ENCODE peak calls at places on chromosomes 2 and 18, in four cellular contexts. K is lower lobe of right lung, P is HCT116, R is Peyer's patch. E is an unnamed sample.

GRCh38 chr18:2310824-2311349 is 260.4 kb downstream of the METTL4 start:
- DNase-seq in K (no peak), P (no peak), R (no peak), E (no peak)

GRCh38 chr18:59846814-59847490 is 52.8 kb upstream of the PMAIP1 start:
- DNase-seq in K (no peak), P (no peak), R (peak; percentile 64), E (no peak)

GRCh38 chr18:58287626-58288289 is 243.7 kb downstream of the NEDD4L start:
- DNase-seq in K (no peak), P (no peak), R (peak; percentile 67), E (no peak)

GRCh38 chr18:21272016-21272582 is 30.1 kb downstream of the GREB1L start:
- DNase-seq in K (no peak), P (no peak), R (no peak), E (no peak)

GRCh38 chr2:119659601-119660342 is 19.2 kb upstream of the TMEM177 start:
- DNase-seq in K (no peak), P (peak; percentile 22), R (no peak), E (no peak)

GRCh38 chr2:66555076-66555475 is 120.2 kb downstream of the MEIS1 start:
- DNase-seq in K (no peak), P (no peak), R (no peak), E (no peak)

GRCh38 chr18:49858309-49859005 is 45.1 kb upstream of the ACAA2 start:
- DNase-seq in K (peak; percentile 66), P (peak; percentile 68), R (peak; percentile 85), E (no peak)

GRCh38 chr2:39266139-39266805 is 22.5 kb upstream of the CDKL4 start:
- DNase-seq in K (no peak), P (no peak), R (no peak), E (no peak)

GRCh38 chr2:230794472-230794871 is 70.3 kb upstream of the ITM2C start:
- DNase-seq in K (no peak), P (no peak), R (no peak), E (no peak)

GRCh38 chr2:216857131-216857550 is 2.7 kb downstream of the TNP1 start:
- DNase-seq in K (no peak), P (no peak), R (no peak), E (no peak)

GRCh38 chr18:78129260-78129659 is 850.4 kb upstream of the SALL3 start:
- DNase-seq in K (no peak), P (no peak), R (no peak), E (no peak)

GRCh38 chr2:50751255-50752069 is 280.5 kb downstream of the NRXN1 start:
- DNase-seq in K (no peak), P (no peak), R (no peak), E (no peak)

GRCh38 chr2:100185105-100185504 is 42.7 kb upstream of the AFF3 start:
- DNase-seq in K (no peak), P (no peak), R (no peak), E (no peak)

GRCh38 chr2:241154915-241155314 is 4.6 kb downstream of the PPP1R7 start:
- DNase-seq in K (no peak), P (no peak), R (no peak), E (no peak)

GRCh38 chr2:72051971-72052505 is 95.6 kb downstream of the CYP26B1 start:
- DNase-seq in K (no peak), P (no peak), R (no peak), E (no peak)

GRCh38 chr2:46645681-46646162 is 166.4 kb downstream of the TMEM247 start:
- DNase-seq in K (no peak), P (no peak), R (no peak), E (no peak)

GRCh38 chr2:155815851-155816250 is 516.7 kb downstream of the NR4A2 start:
- DNase-seq in K (no peak), P (peak; percentile 23), R (no peak), E (no peak)

GRCh38 chr2:128544321-128545037 is 225.8 kb upstream of the HS6ST1 start:
- DNase-seq in K (no peak), P (no peak), R (no peak), E (peak; percentile 47)

GRCh38 chr2:189204322-189204941 is 24.9 kb upstream of the COL5A2 start:
- DNase-seq in K (no peak), P (peak; percentile 22), R (no peak), E (no peak)

GRCh38 chr18:8358066-8358795 is 251.0 kb upstream of the RAB12 start:
- DNase-seq in K (no peak), P (no peak), R (no peak), E (no peak)

GRCh38 chr2:102206666-102207341 is 20.0 kb downstream of the IL1RL2 start:
- DNase-seq in K (no peak), P (no peak), R (no peak), E (no peak)

DNA sequence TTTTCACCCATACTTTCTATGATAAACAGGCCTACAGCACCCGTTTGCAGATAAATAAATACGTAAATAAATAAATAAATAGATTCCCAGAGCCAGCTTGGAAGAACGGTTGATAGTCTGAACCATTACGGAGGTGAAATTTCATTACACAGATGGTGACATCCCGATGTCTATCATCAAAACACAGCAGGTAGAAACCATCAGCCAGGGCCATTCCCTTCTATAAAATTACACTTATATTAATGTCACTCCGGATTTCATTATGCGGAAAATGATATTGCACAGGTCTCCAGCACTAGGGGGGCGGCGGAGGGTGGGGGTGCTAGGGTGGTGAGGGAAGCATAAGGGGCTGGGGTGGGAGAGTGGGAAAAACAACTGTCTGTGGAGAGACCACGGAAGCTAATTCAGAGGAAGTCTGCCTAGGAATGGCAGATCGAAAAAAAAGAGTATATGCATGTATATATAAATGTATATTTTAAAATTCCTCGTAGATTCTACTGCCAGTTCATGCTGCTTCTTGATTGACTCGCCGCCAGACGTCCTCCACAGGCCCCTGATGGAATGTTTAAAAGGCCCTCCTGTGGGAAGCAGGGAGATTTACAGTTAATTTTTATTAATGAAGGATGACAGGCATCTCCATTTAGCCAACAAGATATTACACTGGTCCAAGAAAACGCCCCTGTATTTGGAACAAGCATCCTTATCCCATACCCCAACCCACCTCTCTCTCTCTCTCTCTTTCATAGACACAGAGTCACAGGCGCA is 1906.0 kb upstream of the PIK3C3 start:
- DNase-seq in K (no peak), P (no peak), R (no peak), E (no peak)
- TF ChIP-seq CTCF in K (no peak), P (no peak), R (no peak), E (no peak)

GRCh38 chr2:9471212-9471611 is 3.1 kb upstream of the IAH1 start:
- DNase-seq in K (no peak), P (no peak), R (no peak), E (no peak)

GRCh38 chr2:9473985-9474360 is 378 bp upstream of the IAH1 start:
- DNase-seq in K (peak; percentile 73), P (no peak), R (no peak), E (peak; percentile 80)

GRCh38 chr2:9477914-9478313 is 3.6 kb downstream of the IAH1 start:
- DNase-seq in K (no peak), P (no peak), R (no peak), E (no peak)

GRCh38 chr2:9474361-9475117 is at the start of gene IAH1:
- DNase-seq in K (peak; percentile 83), P (no peak), R (peak; percentile 84), E (no peak)

DNA sequence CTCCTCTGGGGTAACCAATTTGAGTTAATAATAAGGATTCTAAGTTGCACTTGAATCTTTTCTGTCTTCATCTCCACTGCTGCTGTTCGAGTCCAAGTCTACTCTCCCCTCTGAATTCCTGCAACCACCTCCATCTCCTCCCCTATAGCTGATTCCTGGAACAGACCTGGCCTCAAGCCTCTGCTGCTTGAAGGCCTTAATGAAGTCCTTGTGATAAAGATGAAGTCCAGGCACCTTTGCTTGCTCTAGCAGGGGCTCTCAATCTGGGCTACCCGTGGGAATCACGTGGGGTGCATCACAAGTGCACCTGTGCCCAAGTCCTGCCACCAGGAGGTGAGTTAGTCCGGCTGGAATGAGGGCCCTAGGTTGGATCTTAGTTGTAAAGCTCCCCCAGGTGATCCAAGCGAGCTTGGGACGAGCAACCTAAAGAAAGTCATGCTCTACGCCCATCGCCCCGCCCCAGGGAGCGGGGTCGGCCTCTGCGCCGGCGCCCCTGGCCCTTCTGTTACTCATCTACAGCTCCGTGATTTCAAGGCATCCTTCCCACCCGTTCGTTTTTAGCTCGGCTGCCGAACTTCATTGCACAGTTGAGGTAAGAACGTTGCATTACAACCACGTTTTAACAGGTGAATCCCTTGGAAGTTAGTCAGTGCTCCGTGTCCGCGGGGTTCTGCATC is 905 bp upstream of the IAH1 start:
- DNase-seq in K (no peak), P (no peak), R (peak; percentile 65), E (no peak)
- TF ChIP-seq CTCF in K (peak; percentile 9), P (no peak), R (no peak), E (no peak)

DNA sequence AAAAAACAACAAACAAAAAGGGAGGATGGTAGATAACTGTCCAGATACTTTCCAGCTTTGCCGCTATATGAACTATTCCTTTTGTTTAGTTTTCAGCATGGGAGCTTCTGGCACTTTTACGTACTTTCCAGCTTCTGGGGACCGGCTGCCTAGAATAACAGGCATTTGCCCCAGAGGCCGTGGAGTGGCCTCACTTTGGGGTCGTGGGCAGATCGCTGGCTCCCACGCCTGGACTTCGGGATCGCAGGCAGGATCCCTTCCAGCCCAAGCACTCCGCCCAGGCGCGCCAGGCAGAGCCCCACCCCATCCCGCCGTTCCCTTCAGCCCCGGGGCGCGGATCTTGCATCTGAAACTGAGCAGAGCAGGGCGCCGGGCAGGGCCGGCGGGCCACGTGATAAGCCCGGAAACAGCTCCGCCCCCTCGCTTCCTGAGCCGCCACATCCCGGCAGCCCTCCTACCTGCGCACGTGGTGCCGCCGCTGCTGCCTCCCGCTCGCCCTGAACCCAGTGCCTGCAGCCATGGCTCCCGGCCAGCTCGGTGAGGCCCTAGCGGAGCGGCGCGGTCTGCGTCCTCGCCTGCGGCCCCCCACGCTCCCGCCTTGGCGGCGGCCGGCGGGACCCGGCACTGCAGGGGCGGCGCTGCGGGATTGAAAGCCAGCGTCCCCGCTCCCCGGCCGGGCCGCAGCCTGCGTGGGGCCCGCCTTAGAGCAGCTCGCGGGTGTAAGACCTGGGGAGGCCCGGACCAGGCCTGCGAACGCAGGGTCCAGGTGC is at the start of gene ATIC:
- DNase-seq in K (peak; percentile 97), P (peak; percentile 85), R (peak; percentile 98), E (peak; percentile 96)
- TF ChIP-seq CTCF in K (no peak), P (no peak), R (no peak), E (peak; percentile 5)

DNA sequence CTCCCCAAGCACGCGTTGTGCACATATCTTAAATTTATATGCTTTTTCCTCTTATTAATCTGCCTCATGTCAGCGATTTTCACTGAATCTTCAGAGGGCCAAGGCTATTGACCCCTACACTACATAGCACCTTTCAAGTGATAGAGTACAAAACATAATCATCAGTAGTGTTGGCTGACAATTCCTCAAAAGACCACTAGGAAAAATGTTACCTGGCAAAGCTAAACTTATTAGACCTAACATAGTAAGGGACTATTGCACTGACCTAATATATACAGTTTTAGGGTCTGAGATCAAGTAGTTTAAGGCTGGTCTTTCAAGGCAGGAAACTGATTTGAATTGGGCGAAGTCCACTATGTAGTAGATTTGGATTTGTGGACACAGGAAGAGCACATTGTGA is 244.2 kb upstream of the ZC3H15 start:
- DNase-seq in K (no peak), P (no peak), R (no peak), E (no peak)
- TF ChIP-seq CTCF in K (no peak), P (no peak), R (no peak), E (no peak)

E was measured in suprapubic skin.